ENCODE peak calls at places on chromosomes 3 and 15, in five cellular contexts. W, I, D, X and S are unnamed samples.

GRCh38 chr3:82745544-82745943 is 984.1 kb upstream of the GBE1 start:
- DNase-seq in W (no peak), X (no peak), D (no peak), I (no peak), S (no peak)

GRCh38 chr3:25410703-25411102 is 17.4 kb upstream of the RARB start:
- DNase-seq in X (no peak), I (no peak), W (no peak), D (no peak), S (peak)

GRCh38 chr15:44720460-44721185 is 9.3 kb downstream of the B2M start:
- DNase-seq in X (no peak), W (no peak), D (no peak), I (no peak), S (no peak)

GRCh38 chr3:52537726-52538421 is 1.5 kb downstream of the UQCC5 start:
- DNase-seq in W (no peak), X (no peak), D (no peak), I (no peak), S (no peak)

GRCh38 chr15:74781673-74782595 is at the start of gene CSK:
- DNase-seq in X (peak), I (peak), W (no peak), D (no peak), S (no peak)

GRCh38 chr3:192825657-192826200 is 91.9 kb downstream of the MB21D2 start:
- DNase-seq in D (no peak), I (no peak), X (no peak), W (no peak), S (peak)

GRCh38 chr3:150117076-150117475 is 146.4 kb upstream of the PFN2 start:
- DNase-seq in I (no peak), D (no peak), X (no peak), W (no peak), S (no peak)

GRCh38 chr3:170222647-170223541 is 670 bp downstream of the PRKCI start:
- DNase-seq in X (peak), D (no peak), W (no peak), I (peak), S (peak)

GRCh38 chr3:46926447-46926846 is 48.9 kb downstream of the PTH1R start:
- DNase-seq in W (no peak), D (no peak), I (no peak), X (no peak), S (no peak)

GRCh38 chr3:53813876-53814275 is 32.3 kb downstream of the CHDH start:
- DNase-seq in I (no peak), X (no peak), W (no peak), D (no peak), S (no peak)

GRCh38 chr3:120673116-120673515 is 8.9 kb downstream of the HGD start:
- DNase-seq in X (no peak), W (no peak), I (no peak), D (no peak), S (no peak)

GRCh38 chr15:80160570-80161156 is 7.9 kb downstream of the FAH start:
- DNase-seq in I (no peak), D (peak), X (peak), W (no peak), S (peak)

GRCh38 chr15:66848116-66848515 is 146.1 kb downstream of the SMAD6 start:
- DNase-seq in I (no peak), D (no peak), X (no peak), W (no peak), S (no peak)

GRCh38 chr3:37492977-37493471 is 318.6 kb upstream of the LRRFIP2 start:
- DNase-seq in X (no peak), D (no peak), I (peak), W (no peak), S (no peak)

GRCh38 chr3:80677796-80678195 is 910.0 kb upstream of the ROBO1 start:
- DNase-seq in W (no peak), D (no peak), I (no peak), X (no peak), S (no peak)

GRCh38 chr3:114035146-114035545 is 21.2 kb downstream of the CCDC191 start:
- DNase-seq in W (no peak), I (no peak), D (no peak), X (no peak), S (no peak)

GRCh38 chr3:101813817-101814440 is 34.9 kb downstream of the NXPE3 start:
- DNase-seq in D (no peak), I (peak), W (peak), X (no peak), S (peak)

GRCh38 chr3:168881804-168882203 is 781.7 kb downstream of the MECOM start:
- DNase-seq in W (no peak), I (no peak), D (no peak), X (no peak), S (no peak)

GRCh38 chr15:70034141-70034540 is 63.6 kb downstream of the TLE3 start:
- DNase-seq in W (no peak), X (no peak), I (no peak), D (no peak), S (no peak)

GRCh38 chr15:101168463-101168824 is 83.4 kb downstream of the CHSY1 start:
- DNase-seq in D (no peak), W (no peak), I (no peak), X (no peak), S (no peak)

GRCh38 chr3:46076606-46077005 is 49.3 kb upstream of the XCR1 start:
- DNase-seq in W (no peak), D (no peak), X (no peak), I (no peak), S (no peak)

GRCh38 chr3:13610006-13610570 is 61.2 kb downstream of the FBLN2 start:
- DNase-seq in D (no peak), I (no peak), W (no peak), X (no peak), S (no peak)

GRCh38 chr15:78757636-78757905 is 53.7 kb downstream of the ADAMTS7 start:
- DNase-seq in W (no peak), X (no peak), I (no peak), D (no peak), S (no peak)

GRCh38 chr3:143040264-143040879 is 39.0 kb downstream of the U2SURP start:
- DNase-seq in D (no peak), X (no peak), I (no peak), W (no peak), S (no peak)

GRCh38 chr3:160982497-160982896 is 122.7 kb downstream of the B3GALNT1 start:
- DNase-seq in X (no peak), D (no peak), W (no peak), I (no peak), S (no peak)

GRCh38 chr15:80615783-80616391 is 79.2 kb upstream of the ABHD17C start:
- DNase-seq in I (peak), X (no peak), W (no peak), D (no peak), S (peak)

GRCh38 chr15:57680021-57680420 is 26.5 kb upstream of the POLR2M start:
- DNase-seq in D (no peak), I (no peak), X (no peak), W (no peak), S (no peak)

GRCh38 chr15:95025924-95026728 is 794.8 kb downstream of the MCTP2 start:
- DNase-seq in I (peak), X (peak), D (no peak), W (peak), S (no peak)

GRCh38 chr3:144553301-144553700 is 581.7 kb downstream of the DIPK2A start:
- DNase-seq in D (no peak), W (no peak), X (no peak), I (no peak), S (no peak)

GRCh38 chr3:144546539-144546938 is 574.9 kb downstream of the DIPK2A start:
- DNase-seq in D (no peak), W (no peak), I (no peak), X (no peak), S (no peak)

GRCh38 chr3:144552642-144553041 is 581.0 kb downstream of the DIPK2A start:
- DNase-seq in W (no peak), I (no peak), X (no peak), D (no peak), S (no peak)

DNA sequence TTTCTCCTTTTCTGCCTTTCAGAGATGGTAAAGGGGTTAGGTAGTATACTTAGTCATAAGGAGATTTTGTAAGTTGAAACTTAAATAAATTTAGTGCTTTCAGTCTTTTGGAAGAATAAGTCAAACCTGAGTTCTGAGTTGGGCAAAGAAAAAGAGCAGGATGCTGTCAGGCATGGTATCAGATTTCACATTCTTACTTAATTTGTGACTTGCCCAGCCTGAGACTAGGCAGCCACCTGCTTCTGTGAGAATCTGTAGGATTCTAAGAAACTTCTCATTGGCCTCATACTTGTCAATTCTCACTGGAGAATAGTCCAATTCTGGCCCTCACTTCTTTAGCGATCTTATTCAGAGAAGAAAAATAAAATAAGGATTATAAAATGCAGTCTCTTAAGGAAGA is 577.5 kb downstream of the DIPK2A start:
- DNase-seq in I (no peak), D (no peak), W (no peak), X (no peak), S (no peak)
- TF ChIP-seq ZBTB33 in I (no peak), D (no peak), W (no peak), X (no peak), S (no peak)

GRCh38 chr3:62559831-62560445 is 186.6 kb upstream of the FEZF2 start:
- DNase-seq in X (no peak), W (peak), I (peak), D (no peak), S (no peak)
- TF ChIP-seq ZBTB33 in X (no peak), W (no peak), I (no peak), D (no peak), S (no peak)

GRCh38 chr3:194485876-194486539 is 794 bp downstream of the ATP13A3 start:
- DNase-seq in I (no peak), D (no peak), X (peak), W (no peak), S (no peak)
- TF ChIP-seq ZBTB33 in I (no peak), D (no peak), X (no peak), W (no peak), S (no peak)

GRCh38 chr3:66348696-66349095 is 127.9 kb downstream of the SLC25A26 start:
- DNase-seq in X (no peak), I (no peak), W (no peak), D (no peak), S (no peak)
- TF ChIP-seq ZBTB33 in X (no peak), I (no peak), W (no peak), D (no peak), S (no peak)

DNA sequence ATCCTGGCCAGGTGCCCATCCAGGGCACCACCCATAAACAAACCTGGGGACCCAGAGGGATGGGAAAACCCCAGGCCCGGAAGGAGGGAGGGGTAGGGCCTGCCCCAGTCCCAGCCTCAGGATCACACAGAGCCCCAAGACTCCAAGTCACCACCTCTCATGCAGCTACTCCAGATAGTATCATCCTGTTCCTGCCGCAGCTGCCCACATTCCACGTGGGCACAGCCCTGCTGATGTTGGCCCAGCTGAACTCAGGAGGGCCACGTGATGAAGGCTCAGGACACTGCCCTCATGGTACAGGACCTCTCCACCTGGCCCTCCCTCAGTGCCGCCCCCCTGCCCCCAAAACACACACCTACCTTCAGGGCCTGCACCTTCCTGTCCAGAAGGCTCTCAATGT is 69.5 kb downstream of the CACNA2D2 start:
- DNase-seq in W (no peak), X (no peak), D (no peak), I (no peak), S (no peak)
- TF ChIP-seq ZBTB33 in W (no peak), X (no peak), D (no peak), I (no peak), S (no peak)

DNA sequence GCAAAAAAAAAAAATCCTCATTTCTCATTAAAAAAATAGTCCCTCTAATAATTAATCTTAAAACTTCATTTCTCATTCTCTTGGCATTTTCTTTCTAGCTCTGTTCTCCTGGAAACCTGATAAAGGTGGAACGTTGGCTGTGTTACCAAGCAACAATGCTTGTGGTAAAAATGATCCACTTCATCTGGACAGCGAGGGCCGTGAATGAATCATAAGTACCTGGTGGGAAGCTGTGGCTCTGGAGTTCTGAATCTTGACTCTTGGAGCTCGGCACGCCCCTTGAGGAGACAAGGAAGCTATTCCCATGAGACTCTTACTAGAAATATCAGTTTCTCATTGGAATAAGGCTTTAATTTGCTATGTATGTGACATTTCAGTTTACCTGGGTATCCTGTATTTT is 32.5 kb downstream of the BCL2L10 start:
- DNase-seq in X (no peak), I (no peak), W (no peak), D (no peak), S (no peak)
- TF ChIP-seq ZBTB33 in X (no peak), I (no peak), W (no peak), D (no peak), S (no peak)

GRCh38 chr3:112676659-112677234 is 35.8 kb upstream of the CCDC80 start:
- DNase-seq in X (peak), W (peak), I (no peak), D (peak), S (peak)
- TF ChIP-seq ZBTB33 in X (no peak), W (no peak), I (peak), D (peak), S (no peak)

DNA sequence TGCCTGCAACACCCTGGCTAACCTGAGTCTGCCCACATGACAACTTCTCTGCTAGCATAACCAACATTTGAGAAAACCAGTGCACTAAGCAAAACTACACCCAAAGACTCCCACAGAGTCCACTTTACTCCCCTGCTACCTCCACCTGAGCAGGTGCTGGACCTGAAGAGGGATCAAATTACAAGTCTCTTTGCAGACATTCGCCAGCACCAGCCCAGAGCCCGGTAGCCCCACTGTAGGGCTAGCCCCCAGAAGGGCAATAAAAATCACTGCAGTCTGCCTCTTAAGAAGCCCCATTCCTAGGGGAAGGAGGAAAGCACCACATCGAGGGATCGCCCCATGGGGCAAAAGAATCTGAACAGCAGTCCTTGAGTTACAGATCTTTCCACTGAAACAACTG is 472.2 kb downstream of the GRM7 start:
- DNase-seq in I (no peak), X (no peak), W (no peak), D (no peak), S (no peak)
- TF ChIP-seq ZBTB33 in I (no peak), X (no peak), W (no peak), D (no peak), S (no peak)

GRCh38 chr3:176513604-176514003 is 683.7 kb downstream of the TBL1XR1 start:
- DNase-seq in D (no peak), X (no peak), W (no peak), I (no peak), S (no peak)

GRCh38 chr3:176512037-176512436 is 685.2 kb downstream of the TBL1XR1 start:
- DNase-seq in X (no peak), W (no peak), I (no peak), D (no peak), S (no peak)

GRCh38 chr3:176510097-176510496 is 687.2 kb downstream of the TBL1XR1 start:
- DNase-seq in W (no peak), I (no peak), X (no peak), D (no peak), S (no peak)

GRCh38 chr3:176514297-176514696 is 683.0 kb downstream of the TBL1XR1 start:
- DNase-seq in I (no peak), W (peak), X (peak), D (no peak), S (peak)
- TF ChIP-seq ZBTB33 in I (no peak), W (no peak), X (no peak), D (no peak), S (no peak)

GRCh38 chr3:40620151-40620550 is 95.4 kb downstream of the ZNF621 start:
- DNase-seq in D (no peak), W (no peak), X (no peak), I (no peak), S (no peak)
- TF ChIP-seq ZBTB33 in D (no peak), W (no peak), X (no peak), I (no peak), S (no peak)